ENCODE peak calls at places on chromosome 14, in six cellular contexts. F is endothelial cell, T is mesothelial cell of epicardium, X is activated B cell treated with CpG ODN at 0.5 μM for 24 hours, H is type B pancreatic cell, K is brain microvascular endothelial cell. G is an unnamed sample.

GRCh38 chr14:30656190-30656632 is 34.1 kb downstream of the SCFD1 start:
- DNase-seq in F (peak), T (no peak), X (no peak), H (no peak), K (peak), G (no peak)

GRCh38 chr14:77950371-77950770 is 150.5 kb downstream of the ADCK1 start:
- DNase-seq in F (no peak), T (no peak), X (no peak), H (no peak), K (no peak), G (no peak)

GRCh38 chr14:100902792-100903191 is 730 bp downstream of the RTL1 start:
- DNase-seq in F (no peak), T (no peak), X (no peak), H (no peak), K (no peak), G (no peak)

GRCh38 chr14:57244103-57244502 is 24.6 kb downstream of the EXOC5 start:
- DNase-seq in F (no peak), T (no peak), X (no peak), H (no peak), K (no peak), G (no peak)

GRCh38 chr14:76307786-76308780 is 67.9 kb upstream of the ESRRB start:
- DNase-seq in F (no peak), T (peak), X (no peak), H (peak), K (no peak), G (no peak)

GRCh38 chr14:105326568-105326867 is 12.0 kb downstream of the PACS2 start:
- DNase-seq in F (no peak), T (no peak), X (no peak), H (no peak), K (no peak), G (no peak)

GRCh38 chr14:104318558-104319488 is 180.4 kb downstream of the KIF26A start:
- DNase-seq in F (peak), T (peak), X (peak), H (peak), K (no peak), G (no peak)

GRCh38 chr14:99202516-99202915 is 69.5 kb downstream of the BCL11B start:
- DNase-seq in F (no peak), T (no peak), X (no peak), H (no peak), K (no peak), G (no peak)

GRCh38 chr14:101199028-101199770 is 295.7 kb upstream of the RTL1 start:
- DNase-seq in F (no peak), T (peak), X (no peak), H (peak), K (no peak), G (peak)

GRCh38 chr14:67436006-67436866 is 24.3 kb upstream of the PLEK2 start:
- DNase-seq in F (no peak), T (no peak), X (no peak), H (no peak), K (no peak), G (no peak)

GRCh38 chr14:104253901-104254353 is 115.5 kb downstream of the KIF26A start:
- DNase-seq in F (no peak), T (no peak), X (no peak), H (peak), K (no peak), G (no peak)

GRCh38 chr14:75273272-75274044 is 5.2 kb upstream of the FOS start:
- DNase-seq in F (no peak), T (no peak), X (no peak), H (no peak), K (peak), G (no peak)

GRCh38 chr14:94001501-94002396 is 4.6 kb downstream of the CCDC197 start:
- DNase-seq in F (peak), T (peak), X (peak), H (no peak), K (peak), G (no peak)

GRCh38 chr14:56284641-56285040 is 166.4 kb downstream of the PELI2 start:
- DNase-seq in F (no peak), T (no peak), X (no peak), H (no peak), K (no peak), G (no peak)

GRCh38 chr14:32826404-32827082 is 112.1 kb upstream of the NPAS3 start:
- DNase-seq in F (no peak), T (no peak), X (no peak), H (no peak), K (peak), G (no peak)

GRCh38 chr14:99188721-99189120 is 83.3 kb downstream of the BCL11B start:
- DNase-seq in F (peak), T (no peak), X (no peak), H (no peak), K (no peak), G (no peak)

GRCh38 chr14:105258846-105259245 is 10.5 kb downstream of the BTBD6 start:
- DNase-seq in F (no peak), T (no peak), X (no peak), H (no peak), K (peak), G (no peak)

GRCh38 chr14:68628605-68629310 is 164.1 kb downstream of the ZFP36L1 start:
- DNase-seq in F (no peak), T (peak), X (no peak), H (no peak), K (no peak), G (no peak)

GRCh38 chr14:88420187-88420586 is 34.7 kb downstream of the SPATA7 start:
- DNase-seq in F (no peak), T (no peak), X (no peak), H (no peak), K (no peak), G (no peak)

GRCh38 chr14:46490150-46490769 is 161.3 kb downstream of the RPL10L start:
- DNase-seq in F (peak), T (no peak), X (no peak), H (no peak), K (peak), G (no peak)

GRCh38 chr14:68181395-68182326 is 362.1 kb downstream of the RAD51B start:
- DNase-seq in F (no peak), T (no peak), X (no peak), H (no peak), K (no peak), G (no peak)

GRCh38 chr14:99516156-99517045 is 35.2 kb downstream of the CCNK start:
- DNase-seq in F (no peak), T (no peak), X (no peak), H (no peak), K (no peak), G (no peak)

GRCh38 chr14:47207636-47208035 is 467.8 kb downstream of the MDGA2 start:
- DNase-seq in F (no peak), T (no peak), X (no peak), H (no peak), K (peak), G (no peak)

GRCh38 chr14:69887740-69888657 is 8.8 kb downstream of the SMOC1 start:
- DNase-seq in F (no peak), T (no peak), X (no peak), H (no peak), K (peak), G (no peak)
- TF ChIP-seq CTCF in F (no peak), T (no peak), X (no peak), H (no peak), K (peak), G (no peak)

GRCh38 chr14:102500190-102500661 is 9.3 kb downstream of the ANKRD9 start:
- DNase-seq in F (no peak), T (no peak), X (no peak), H (no peak), K (peak), G (no peak)

GRCh38 chr14:102503576-102504224 is 5.9 kb downstream of the ANKRD9 start:
- DNase-seq in F (no peak), T (no peak), X (no peak), H (no peak), K (no peak), G (no peak)

GRCh38 chr14:102500724-102501123 is 8.9 kb downstream of the ANKRD9 start:
- DNase-seq in F (no peak), T (no peak), X (no peak), H (no peak), K (no peak), G (no peak)

GRCh38 chr14:102502571-102502970 is 7.0 kb downstream of the ANKRD9 start:
- DNase-seq in F (no peak), T (no peak), X (no peak), H (no peak), K (no peak), G (no peak)

GRCh38 chr14:102501751-102502315 is 7.7 kb downstream of the ANKRD9 start:
- DNase-seq in F (no peak), T (no peak), X (no peak), H (no peak), K (no peak), G (no peak)
- TF ChIP-seq CTCF in F (no peak), T (no peak), X (no peak), H (peak), K (peak), G (no peak)

GRCh38 chr14:95774265-95775160 is 60.6 kb upstream of the TCL1A start:
- DNase-seq in F (peak), T (peak), X (peak), H (no peak), K (peak), G (peak)

GRCh38 chr14:95776798-95777615 is 63.1 kb upstream of the TCL1A start:
- DNase-seq in F (no peak), T (no peak), X (no peak), H (no peak), K (no peak), G (no peak)
- TF ChIP-seq CTCF in F (no peak), T (no peak), X (no peak), H (no peak), K (no peak), G (no peak)

GRCh38 chr14:24194873-24195185 is 412 bp downstream of the TM9SF1 start:
- DNase-seq in F (no peak), T (no peak), X (no peak), H (no peak), K (no peak), G (no peak)

GRCh38 chr14:24196071-24197061 is 1.1 kb upstream of the TM9SF1 start:
- DNase-seq in F (no peak), T (no peak), X (no peak), H (no peak), K (no peak), G (no peak)

GRCh38 chr14:24197066-24197465 is 1.8 kb upstream of the TM9SF1 start:
- DNase-seq in F (no peak), T (no peak), X (no peak), H (no peak), K (no peak), G (no peak)

GRCh38 chr14:24194186-24194872 is 912 bp downstream of the TM9SF1 start:
- DNase-seq in F (no peak), T (no peak), X (no peak), H (no peak), K (no peak), G (no peak)

DNA sequence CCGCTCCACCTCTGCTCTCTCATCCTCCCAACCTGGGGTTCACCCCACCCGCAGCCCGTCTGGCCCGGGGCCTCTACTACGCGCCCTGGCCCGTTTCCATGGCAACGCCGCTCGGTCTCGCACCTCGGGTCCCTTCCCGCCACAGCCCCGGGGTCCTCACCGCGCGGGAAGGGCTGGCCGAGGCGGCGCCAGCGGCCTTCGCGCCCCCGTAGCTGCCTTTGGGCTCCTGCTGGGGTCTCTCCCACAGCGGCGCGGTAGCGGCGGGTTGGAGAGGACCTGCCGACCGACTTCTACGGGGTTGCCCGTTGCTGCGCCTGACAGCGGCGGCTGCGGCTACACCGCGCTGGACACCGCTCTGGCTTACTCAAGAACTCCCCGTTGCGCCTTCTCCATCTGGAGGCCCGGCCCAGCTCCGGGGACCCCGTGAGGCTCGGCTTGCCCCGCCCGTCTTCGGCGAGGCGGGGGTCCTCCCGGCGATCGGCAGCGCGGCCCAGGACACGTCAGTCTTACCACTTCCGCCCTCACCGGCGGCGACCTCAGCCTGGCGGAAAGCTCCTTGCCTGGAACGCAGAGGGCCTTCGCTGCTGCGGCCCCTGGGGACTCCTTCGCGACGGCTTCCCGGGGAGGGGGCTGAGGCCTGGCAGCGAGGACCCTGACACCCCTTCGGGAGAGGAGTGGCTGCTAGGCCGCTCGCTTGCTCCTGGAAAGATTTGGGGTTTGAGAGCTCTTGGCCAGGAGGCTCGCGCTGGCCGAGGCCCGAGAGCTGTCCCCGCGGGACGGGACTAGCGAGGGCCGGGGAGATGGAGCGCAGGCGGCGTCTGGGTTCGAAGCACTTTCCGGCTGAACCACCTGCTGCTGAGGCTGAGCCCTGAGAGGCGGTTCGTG is at the start of gene TM9SF1:
- DNase-seq in F (peak), T (peak), X (peak), H (peak), K (peak), G (peak)
- TF ChIP-seq CTCF in F (no peak), T (no peak), X (no peak), H (no peak), K (no peak), G (no peak)

DNA sequence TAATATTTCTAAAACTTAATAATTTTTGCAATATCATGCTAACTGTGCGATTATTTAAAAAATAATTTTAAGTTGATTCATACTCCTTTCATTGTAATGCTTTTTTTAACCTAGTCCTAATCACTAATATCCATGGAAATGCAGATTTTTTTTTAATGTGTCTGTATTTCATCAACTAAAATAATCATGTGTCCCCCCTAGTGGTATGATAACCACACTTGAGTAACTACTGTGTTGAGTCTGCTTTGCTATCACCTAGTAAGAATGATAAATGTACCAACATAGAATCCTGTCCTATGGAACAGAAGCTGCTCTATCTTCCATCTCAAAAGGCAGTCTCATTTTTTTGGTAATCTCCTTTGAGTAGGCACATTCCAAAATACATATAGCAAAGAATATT is 19.1 kb upstream of the SYNE2 start:
- DNase-seq in F (no peak), T (no peak), X (no peak), H (no peak), K (no peak), G (no peak)
- TF ChIP-seq CTCF in F (no peak), T (no peak), X (no peak), H (peak), K (no peak), G (no peak)

DNA sequence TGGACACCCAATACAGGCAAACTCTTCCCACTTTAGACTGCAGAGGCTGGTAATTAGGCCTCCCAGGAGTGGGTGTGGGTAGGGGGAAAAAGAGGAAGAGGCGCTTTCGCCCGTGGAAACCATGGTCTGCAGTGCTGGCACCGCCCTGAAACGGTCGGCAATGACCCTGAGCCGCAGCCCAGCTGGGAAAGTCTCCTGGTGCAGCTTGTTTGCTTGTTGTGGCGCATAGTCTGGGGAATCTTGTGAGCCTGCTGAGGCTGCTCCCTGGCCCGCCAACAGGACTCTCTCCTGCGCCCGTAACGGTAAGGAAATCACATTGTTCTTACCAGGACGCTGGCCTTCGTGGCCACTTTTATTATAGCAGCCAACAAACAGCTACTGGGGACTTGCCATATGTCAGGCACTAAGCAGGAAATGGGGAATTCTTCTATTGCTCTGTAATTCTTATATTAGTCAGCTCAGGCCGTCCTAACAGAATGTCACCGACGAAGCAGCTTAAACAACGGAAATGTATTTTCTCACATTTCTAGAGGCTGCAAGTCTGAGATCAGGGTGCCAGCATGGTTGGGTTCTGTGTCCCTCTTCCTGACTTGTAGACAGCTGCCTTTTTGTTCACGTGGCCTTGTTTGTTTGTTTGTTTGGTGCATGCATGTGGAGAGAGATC is 52.5 kb upstream of the RIN3 start:
- DNase-seq in F (no peak), T (peak), X (no peak), H (peak), K (peak), G (no peak)
- TF ChIP-seq CTCF in F (no peak), T (no peak), X (no peak), H (no peak), K (peak), G (no peak)

DNA sequence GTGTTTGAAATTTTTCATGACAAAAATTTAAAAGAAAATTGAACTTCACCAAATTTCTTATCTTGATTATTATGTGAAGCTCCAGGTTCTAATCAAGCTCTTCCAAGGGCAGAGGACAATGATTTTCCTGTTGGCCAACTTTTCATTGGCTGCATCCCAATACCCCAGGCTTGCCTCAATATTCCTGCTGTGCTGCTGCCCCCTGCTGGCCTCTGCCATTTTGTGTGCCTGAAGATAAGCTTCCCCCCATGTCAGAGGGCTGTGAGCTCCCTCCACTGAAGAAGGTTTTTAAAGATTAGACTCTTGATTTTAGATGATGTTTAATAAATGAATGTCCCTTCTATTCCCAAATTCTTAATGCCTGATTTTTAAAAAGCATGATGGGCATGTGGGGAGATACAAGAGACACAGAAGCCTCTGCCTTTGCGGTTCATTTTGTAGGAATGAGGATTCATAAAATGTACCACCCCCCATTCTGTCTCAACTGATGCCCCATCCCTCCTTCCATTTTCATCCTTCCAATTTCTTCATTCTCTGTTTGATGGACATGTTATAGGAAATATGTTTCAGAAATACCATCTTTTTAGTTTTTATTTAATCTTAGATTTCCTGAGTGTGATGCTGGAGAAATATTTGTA is 76.7 kb upstream of the RGS6 start:
- DNase-seq in F (peak), T (peak), X (peak), H (no peak), K (peak), G (peak)
- TF ChIP-seq CTCF in F (peak), T (peak), X (no peak), H (peak), K (peak), G (peak)

GRCh38 chr14:22918809-22919600 is at the start of gene RBM23:
- DNase-seq in F (peak), T (peak), X (peak), H (peak), K (peak), G (peak)
- TF ChIP-seq CTCF in F (no peak), T (no peak), X (no peak), H (no peak), K (no peak), G (no peak)

GRCh38 chr14:80549141-80549540 is 337.8 kb upstream of the DIO2 start:
- DNase-seq in F (no peak), T (no peak), X (no peak), H (no peak), K (no peak), G (no peak)

GRCh38 chr14:80544366-80544765 is 333.1 kb upstream of the DIO2 start:
- DNase-seq in F (no peak), T (no peak), X (no peak), H (no peak), K (no peak), G (no peak)

GRCh38 chr14:80543211-80543610 is 331.9 kb upstream of the DIO2 start:
- DNase-seq in F (no peak), T (no peak), X (no peak), H (no peak), K (no peak), G (no peak)

DNA sequence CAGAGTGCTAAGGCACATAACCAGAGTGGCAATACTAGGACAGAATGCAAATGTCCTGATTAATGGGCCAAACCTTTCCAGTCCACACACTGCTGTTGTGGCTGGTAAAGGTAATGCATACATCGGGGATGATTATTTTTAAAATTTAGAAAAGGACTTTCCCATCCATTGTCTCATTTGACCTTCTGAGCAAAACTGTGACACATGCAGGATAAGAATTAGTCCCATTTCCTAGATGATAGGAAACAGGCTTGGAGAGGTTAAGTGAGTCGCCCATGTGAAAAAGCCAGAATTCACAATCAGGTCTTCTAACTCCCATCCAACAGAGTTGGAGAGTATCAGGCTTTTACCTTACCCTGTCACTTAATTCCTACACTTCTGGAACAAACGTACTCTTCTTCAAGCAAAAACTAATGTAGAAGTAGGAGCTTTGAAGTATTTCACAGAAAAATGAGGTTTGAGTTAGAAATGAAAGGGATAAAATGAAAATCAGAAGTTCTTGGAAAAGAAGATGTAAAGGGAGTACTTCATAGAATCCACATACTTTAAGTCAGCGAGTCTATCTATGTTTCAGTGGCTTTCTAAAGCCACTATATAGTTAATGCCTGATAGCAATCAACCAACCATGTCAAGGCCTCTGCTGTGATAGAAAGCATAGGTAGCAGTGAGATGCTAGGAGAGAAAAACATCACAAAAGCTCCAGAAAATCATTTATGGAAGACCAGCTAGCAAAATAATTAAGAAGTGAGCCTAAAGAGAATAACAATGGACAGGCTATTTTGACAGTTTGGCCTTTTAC is 335.0 kb upstream of the DIO2 start:
- DNase-seq in F (no peak), T (no peak), X (no peak), H (no peak), K (no peak), G (no peak)
- TF ChIP-seq CTCF in F (no peak), T (no peak), X (no peak), H (no peak), K (peak), G (no peak)